ENCODE peak calls at places on chromosomes 6 and 20, in ten cellular contexts. One of them, this sample, is unnamed.

GRCh38 chr6:11971154-11971553 is 41.0 kb upstream of the HIVEP1 start:
- DNase-seq in suprapubic skin: no peak
- DNase-seq in bronchial epithelial cell: no peak
- DNase-seq in astrocyte of the spinal cord: peak; percentile 80
- DNase-seq in thoracic aorta: no peak
- DNase-seq in endodermal cell: no peak
- DNase-seq in ovary: no peak
- DNase-seq in cardiac fibroblast: peak; percentile 84
- DNase-seq in epithelial cell of proximal tubule: no peak
- DNase-seq in osteoblast: peak; percentile 69
- DNase-seq in this sample: peak; percentile 73

GRCh38 chr20:50540620-50541605 is 30.7 kb downstream of the PTPN1 start:
- DNase-seq in suprapubic skin: no peak
- DNase-seq in bronchial epithelial cell: peak; percentile 76
- DNase-seq in astrocyte of the spinal cord: peak; percentile 95
- DNase-seq in thoracic aorta: peak; percentile 21
- DNase-seq in endodermal cell: no peak
- DNase-seq in ovary: no peak
- DNase-seq in cardiac fibroblast: peak; percentile 96
- DNase-seq in epithelial cell of proximal tubule: peak; percentile 98
- DNase-seq in osteoblast: peak; percentile 79
- DNase-seq in this sample: peak; percentile 89

GRCh38 chr6:149001422-149001821 is 254.6 kb downstream of the UST start:
- DNase-seq in suprapubic skin: no peak
- DNase-seq in bronchial epithelial cell: no peak
- DNase-seq in astrocyte of the spinal cord: no peak
- DNase-seq in thoracic aorta: no peak
- DNase-seq in endodermal cell: no peak
- DNase-seq in ovary: no peak
- DNase-seq in cardiac fibroblast: no peak
- DNase-seq in epithelial cell of proximal tubule: no peak
- DNase-seq in osteoblast: no peak
- DNase-seq in this sample: no peak

GRCh38 chr6:22149081-22149480 is 147.8 kb downstream of the PRL start:
- DNase-seq in suprapubic skin: no peak
- DNase-seq in bronchial epithelial cell: no peak
- DNase-seq in astrocyte of the spinal cord: peak; percentile 9
- DNase-seq in thoracic aorta: no peak
- DNase-seq in endodermal cell: no peak
- DNase-seq in ovary: no peak
- DNase-seq in cardiac fibroblast: no peak
- DNase-seq in epithelial cell of proximal tubule: no peak
- DNase-seq in osteoblast: no peak
- DNase-seq in this sample: no peak

GRCh38 chr6:36599791-36600209 is 5.6 kb downstream of the SRSF3 start:
- DNase-seq in suprapubic skin: peak; percentile 72
- DNase-seq in bronchial epithelial cell: peak; percentile 56
- DNase-seq in astrocyte of the spinal cord: no peak
- DNase-seq in thoracic aorta: no peak
- DNase-seq in endodermal cell: peak; percentile 91
- DNase-seq in ovary: peak; percentile 63
- DNase-seq in cardiac fibroblast: peak; percentile 66
- DNase-seq in epithelial cell of proximal tubule: no peak
- DNase-seq in osteoblast: peak; percentile 21
- DNase-seq in this sample: no peak

GRCh38 chr20:46746972-46747371 is 37.5 kb downstream of the SLC2A10 start:
- DNase-seq in suprapubic skin: no peak
- DNase-seq in bronchial epithelial cell: peak; percentile 74
- DNase-seq in astrocyte of the spinal cord: no peak
- DNase-seq in thoracic aorta: no peak
- DNase-seq in endodermal cell: no peak
- DNase-seq in ovary: no peak
- DNase-seq in cardiac fibroblast: peak; percentile 42
- DNase-seq in epithelial cell of proximal tubule: no peak
- DNase-seq in osteoblast: no peak
- DNase-seq in this sample: no peak

GRCh38 chr6:77424761-77425160 is 38.5 kb downstream of the HTR1B start:
- DNase-seq in suprapubic skin: no peak
- DNase-seq in bronchial epithelial cell: no peak
- DNase-seq in astrocyte of the spinal cord: no peak
- DNase-seq in thoracic aorta: no peak
- DNase-seq in endodermal cell: no peak
- DNase-seq in ovary: no peak
- DNase-seq in cardiac fibroblast: no peak
- DNase-seq in epithelial cell of proximal tubule: no peak
- DNase-seq in osteoblast: no peak
- DNase-seq in this sample: no peak

GRCh38 chr20:25295386-25296093 is 47.7 kb downstream of the PYGB start:
- DNase-seq in suprapubic skin: no peak
- DNase-seq in bronchial epithelial cell: peak; percentile 44
- DNase-seq in astrocyte of the spinal cord: no peak
- DNase-seq in thoracic aorta: no peak
- DNase-seq in endodermal cell: peak; percentile 66
- DNase-seq in ovary: no peak
- DNase-seq in cardiac fibroblast: no peak
- DNase-seq in epithelial cell of proximal tubule: no peak
- DNase-seq in osteoblast: peak; percentile 90
- DNase-seq in this sample: no peak

GRCh38 chr6:140156131-140156530 is 781.7 kb upstream of the CITED2 start:
- DNase-seq in suprapubic skin: no peak
- DNase-seq in bronchial epithelial cell: no peak
- DNase-seq in astrocyte of the spinal cord: no peak
- DNase-seq in thoracic aorta: no peak
- DNase-seq in endodermal cell: no peak
- DNase-seq in ovary: no peak
- DNase-seq in cardiac fibroblast: peak; percentile 68
- DNase-seq in epithelial cell of proximal tubule: no peak
- DNase-seq in osteoblast: no peak
- DNase-seq in this sample: peak; percentile 35

GRCh38 chr20:37914672-37915433 is 11.9 kb downstream of the VSTM2L start:
- DNase-seq in suprapubic skin: no peak
- DNase-seq in bronchial epithelial cell: no peak
- DNase-seq in astrocyte of the spinal cord: no peak
- DNase-seq in thoracic aorta: no peak
- DNase-seq in endodermal cell: peak; percentile 92
- DNase-seq in ovary: no peak
- DNase-seq in cardiac fibroblast: no peak
- DNase-seq in epithelial cell of proximal tubule: no peak
- DNase-seq in osteoblast: no peak
- DNase-seq in this sample: no peak
- H3K4me3 ChIP-seq in suprapubic skin: peak overlapping the region; percentile 30
- H3K4me3 ChIP-seq in bronchial epithelial cell: no peak overlapping the region
- H3K4me3 ChIP-seq in astrocyte of the spinal cord: peak overlapping the region; percentile 6
- H3K4me3 ChIP-seq in thoracic aorta: peak overlapping the region; percentile 62
- H3K4me3 ChIP-seq in endodermal cell: no peak overlapping the region
- H3K4me3 ChIP-seq in ovary: peak overlapping the region; percentile 8
- H3K4me3 ChIP-seq in cardiac fibroblast: no peak overlapping the region
- H3K4me3 ChIP-seq in epithelial cell of proximal tubule: peak overlapping the region; percentile 16
- H3K4me3 ChIP-seq in osteoblast: peak overlapping the region; percentile 28
- H3K4me3 ChIP-seq in this sample: no peak overlapping the region

GRCh38 chr20:5081196-5081595 is 38.6 kb downstream of the PCNA start:
- DNase-seq in suprapubic skin: no peak
- DNase-seq in bronchial epithelial cell: no peak
- DNase-seq in astrocyte of the spinal cord: no peak
- DNase-seq in thoracic aorta: no peak
- DNase-seq in endodermal cell: no peak
- DNase-seq in ovary: no peak
- DNase-seq in cardiac fibroblast: no peak
- DNase-seq in epithelial cell of proximal tubule: no peak
- DNase-seq in osteoblast: no peak
- DNase-seq in this sample: no peak
- H3K4me3 ChIP-seq in suprapubic skin: no peak overlapping the region
- H3K4me3 ChIP-seq in bronchial epithelial cell: no peak overlapping the region
- H3K4me3 ChIP-seq in astrocyte of the spinal cord: no peak overlapping the region
- H3K4me3 ChIP-seq in thoracic aorta: no peak overlapping the region
- H3K4me3 ChIP-seq in endodermal cell: no peak overlapping the region
- H3K4me3 ChIP-seq in ovary: no peak overlapping the region
- H3K4me3 ChIP-seq in cardiac fibroblast: no peak overlapping the region
- H3K4me3 ChIP-seq in epithelial cell of proximal tubule: no peak overlapping the region
- H3K4me3 ChIP-seq in osteoblast: no peak overlapping the region
- H3K4me3 ChIP-seq in this sample: no peak overlapping the region

GRCh38 chr6:30684386-30685156 is 1.9 kb downstream of the PPP1R18 start:
- DNase-seq in suprapubic skin: no peak
- DNase-seq in bronchial epithelial cell: no peak
- DNase-seq in astrocyte of the spinal cord: peak; percentile 29
- DNase-seq in thoracic aorta: no peak
- DNase-seq in endodermal cell: no peak
- DNase-seq in ovary: peak; percentile 42
- DNase-seq in cardiac fibroblast: peak; percentile 62
- DNase-seq in epithelial cell of proximal tubule: no peak
- DNase-seq in osteoblast: peak; percentile 81
- DNase-seq in this sample: no peak
- H3K4me3 ChIP-seq in suprapubic skin: peak overlapping the region; percentile 68
- H3K4me3 ChIP-seq in bronchial epithelial cell: peak overlapping the region; percentile 76
- H3K4me3 ChIP-seq in astrocyte of the spinal cord: peak overlapping the region; percentile 87
- H3K4me3 ChIP-seq in thoracic aorta: peak overlapping the region; percentile 99
- H3K4me3 ChIP-seq in endodermal cell: peak overlapping the region; percentile 95
- H3K4me3 ChIP-seq in ovary: peak overlapping the region; percentile 54
- H3K4me3 ChIP-seq in cardiac fibroblast: peak overlapping the region; percentile 85
- H3K4me3 ChIP-seq in epithelial cell of proximal tubule: peak overlapping the region; percentile 94
- H3K4me3 ChIP-seq in osteoblast: peak overlapping the region; percentile 96
- H3K4me3 ChIP-seq in this sample: peak overlapping the region; percentile 94

GRCh38 chr6:108562503-108562993 is 1.8 kb downstream of the FOXO3 start:
- DNase-seq in suprapubic skin: peak; percentile 79
- DNase-seq in bronchial epithelial cell: peak; percentile 90
- DNase-seq in astrocyte of the spinal cord: peak; percentile 73
- DNase-seq in thoracic aorta: peak; percentile 37
- DNase-seq in endodermal cell: peak; percentile 95
- DNase-seq in ovary: peak; percentile 70
- DNase-seq in cardiac fibroblast: peak; percentile 83
- DNase-seq in epithelial cell of proximal tubule: no peak
- DNase-seq in osteoblast: peak; percentile 95
- DNase-seq in this sample: no peak

GRCh38 chr6:108563292-108563691 is 2.6 kb downstream of the FOXO3 start:
- DNase-seq in suprapubic skin: no peak
- DNase-seq in bronchial epithelial cell: no peak
- DNase-seq in astrocyte of the spinal cord: no peak
- DNase-seq in thoracic aorta: no peak
- DNase-seq in endodermal cell: no peak
- DNase-seq in ovary: no peak
- DNase-seq in cardiac fibroblast: peak; percentile 30
- DNase-seq in epithelial cell of proximal tubule: no peak
- DNase-seq in osteoblast: no peak
- DNase-seq in this sample: no peak

GRCh38 chr6:108560463-108561308 is at the start of gene FOXO3:
- DNase-seq in suprapubic skin: peak; percentile 94
- DNase-seq in bronchial epithelial cell: peak; percentile 74
- DNase-seq in astrocyte of the spinal cord: peak; percentile 94
- DNase-seq in thoracic aorta: peak; percentile 63
- DNase-seq in endodermal cell: peak; percentile 96
- DNase-seq in ovary: peak; percentile 96
- DNase-seq in cardiac fibroblast: peak; percentile 88
- DNase-seq in epithelial cell of proximal tubule: no peak
- DNase-seq in osteoblast: peak; percentile 99
- DNase-seq in this sample: peak; percentile 66

GRCh38 chr6:108559884-108560462 is 744 bp upstream of the FOXO3 start:
- DNase-seq in suprapubic skin: peak; percentile 92
- DNase-seq in bronchial epithelial cell: peak; percentile 39
- DNase-seq in astrocyte of the spinal cord: peak; percentile 88
- DNase-seq in thoracic aorta: peak; percentile 43
- DNase-seq in endodermal cell: peak; percentile 90
- DNase-seq in ovary: peak; percentile 84
- DNase-seq in cardiac fibroblast: peak; percentile 68
- DNase-seq in epithelial cell of proximal tubule: no peak
- DNase-seq in osteoblast: peak; percentile 88
- DNase-seq in this sample: peak; percentile 63

GRCh38 chr6:108561742-108562502 is 1.2 kb downstream of the FOXO3 start:
- DNase-seq in suprapubic skin: peak; percentile 73
- DNase-seq in bronchial epithelial cell: peak; percentile 25
- DNase-seq in astrocyte of the spinal cord: peak; percentile 32
- DNase-seq in thoracic aorta: no peak
- DNase-seq in endodermal cell: peak; percentile 80
- DNase-seq in ovary: peak; percentile 64
- DNase-seq in cardiac fibroblast: no peak
- DNase-seq in epithelial cell of proximal tubule: no peak
- DNase-seq in osteoblast: peak; percentile 89
- DNase-seq in this sample: no peak
- H3K4me3 ChIP-seq in suprapubic skin: peak overlapping the region; percentile 89
- H3K4me3 ChIP-seq in bronchial epithelial cell: peak overlapping the region; percentile 55
- H3K4me3 ChIP-seq in astrocyte of the spinal cord: peak overlapping the region; percentile 90
- H3K4me3 ChIP-seq in thoracic aorta: peak overlapping the region; percentile 98
- H3K4me3 ChIP-seq in endodermal cell: peak overlapping the region; percentile 81
- H3K4me3 ChIP-seq in ovary: peak overlapping the region; percentile 81
- H3K4me3 ChIP-seq in cardiac fibroblast: peak overlapping the region; percentile 93
- H3K4me3 ChIP-seq in epithelial cell of proximal tubule: peak overlapping the region; percentile 82
- H3K4me3 ChIP-seq in osteoblast: peak overlapping the region; percentile 97
- H3K4me3 ChIP-seq in this sample: peak overlapping the region; percentile 93

This sample was measured in astrocyte of the cerebellum.